ENCODE peak calls at places on chromosomes 7 and 10, in ten cellular contexts. Z, R, G, I, V, B, Q, Y, O and H are unnamed samples.

GRCh38 chr7:91940171-91940570 is 491 bp upstream of the AKAP9 start:
- DNase-seq in V (no peak), Y (peak; percentile 35), O (no peak), R (peak; percentile 22), I (no peak), G (peak; percentile 41), B (peak; percentile 18), Q (peak; percentile 31), Z (no peak), H (peak; percentile 38)

GRCh38 chr7:55075464-55075971 is 56.7 kb downstream of the EGFR start:
- DNase-seq in G (peak; percentile 77), Q (peak; percentile 48), Z (peak; percentile 86), O (no peak), B (no peak), Y (no peak), R (no peak), I (no peak), V (peak; percentile 53), H (no peak)

GRCh38 chr7:91352091-91352490 is 87.9 kb downstream of the FZD1 start:
- DNase-seq in Z (no peak), G (no peak), B (no peak), Q (no peak), R (no peak), Y (peak; percentile 82), O (no peak), I (no peak), V (no peak), H (no peak)

GRCh38 chr10:127236266-127236665 is 39.9 kb upstream of the INSYN2A start:
- DNase-seq in V (no peak), B (no peak), Q (no peak), Y (no peak), O (no peak), Z (no peak), R (no peak), G (no peak), I (no peak), H (no peak)

GRCh38 chr7:30660331-30661255 is 21.7 kb downstream of the CRHR2 start:
- DNase-seq in O (peak; percentile 60), Q (no peak), Y (no peak), G (no peak), V (no peak), B (no peak), I (no peak), Z (peak; percentile 54), R (no peak), H (no peak)

GRCh38 chr7:108735814-108736213 is 166.1 kb downstream of the DNAJB9 start:
- DNase-seq in Q (no peak), I (no peak), Y (no peak), G (no peak), O (no peak), Z (no peak), R (no peak), B (no peak), V (no peak), H (no peak)

GRCh38 chr10:110529596-110530011 is 31.9 kb downstream of the DUSP5 start:
- DNase-seq in G (no peak), I (no peak), V (no peak), R (no peak), O (no peak), Q (no peak), B (no peak), Z (no peak), Y (no peak), H (peak; percentile 46)

GRCh38 chr7:45457591-45457990 is 116.6 kb upstream of the ADCY1 start:
- DNase-seq in I (no peak), V (no peak), Q (no peak), O (no peak), R (no peak), B (no peak), G (no peak), Y (no peak), Z (no peak), H (no peak)

GRCh38 chr7:114466911-114467310 is 52.3 kb downstream of the FOXP2 start:
- DNase-seq in Z (no peak), B (no peak), G (no peak), Y (no peak), Q (no peak), R (no peak), V (no peak), I (no peak), O (no peak), H (no peak)

GRCh38 chr7:121328508-121329459 is at the start of gene WNT16:
- DNase-seq in B (peak; percentile 31), Z (no peak), G (no peak), Q (peak; percentile 26), R (no peak), V (no peak), Y (no peak), O (peak; percentile 85), I (no peak), H (peak; percentile 91)

GRCh38 chr7:71303566-71303965 is 171.6 kb downstream of the GALNT17 start:
- DNase-seq in G (no peak), I (no peak), O (no peak), R (no peak), V (no peak), B (no peak), Q (no peak), Z (no peak), Y (no peak), H (no peak)

GRCh38 chr10:58064714-58065528 is 202.8 kb downstream of the IPMK start:
- DNase-seq in G (no peak), V (no peak), R (peak; percentile 62), B (peak; percentile 61), I (no peak), Q (no peak), Z (no peak), O (no peak), Y (peak; percentile 18), H (peak; percentile 25)

GRCh38 chr10:5977471-5978370 is at the start of gene IL15RA:
- DNase-seq in V (peak; percentile 73), I (peak; percentile 92), Z (peak; percentile 85), G (peak; percentile 63), O (peak; percentile 97), B (peak; percentile 41), Y (no peak), Q (peak; percentile 83), R (peak; percentile 25), H (peak; percentile 87)

GRCh38 chr10:77524300-77524711 is 113.3 kb downstream of the KCNMA1 start:
- DNase-seq in R (peak; percentile 73), V (no peak), O (no peak), B (no peak), Z (no peak), Q (no peak), I (no peak), Y (no peak), G (no peak), H (no peak)

GRCh38 chr10:99843310-99843709 is 60.9 kb downstream of the ABCC2 start:
- DNase-seq in O (no peak), B (no peak), Z (no peak), I (peak; percentile 37), R (no peak), Y (no peak), Q (no peak), V (no peak), G (no peak), H (no peak)

GRCh38 chr10:93072225-93072712 is 1.4 kb upstream of the CYP26A1 start:
- DNase-seq in Y (no peak), Q (no peak), V (no peak), Z (no peak), R (no peak), G (no peak), B (no peak), I (no peak), O (no peak), H (peak; percentile 69)
- H3K27me3 ChIP-seq in Y (peaks cover 89% of the 10 kb centered on the region), Q (peaks cover 83% of the 10 kb centered on the region), V (peaks cover 98% of the 10 kb centered on the region), Z (peaks cover 43% of the 10 kb centered on the region), R (peaks cover 84% of the 10 kb centered on the region), G (peaks cover 83% of the 10 kb centered on the region), B (peaks cover 92% of the 10 kb centered on the region), I (peaks cover 10% of the 10 kb centered on the region), O (peaks cover 100% of the 10 kb centered on the region), H (peaks cover 93% of the 10 kb centered on the region)

GRCh38 chr10:996031-996430 is 7.8 kb downstream of the GTPBP4 start:
- DNase-seq in I (no peak), R (no peak), G (no peak), B (no peak), Z (no peak), Y (no peak), V (no peak), Q (no peak), O (no peak), H (no peak)
- H3K4me3 ChIP-seq in I (no peak overlapping the region), R (no peak overlapping the region), G (no peak overlapping the region), B (no peak overlapping the region), Z (no peak overlapping the region), Y (no peak overlapping the region), V (no peak overlapping the region), Q (no peak overlapping the region), O (no peak overlapping the region), H (no peak overlapping the region)

GRCh38 chr7:5345171-5345570 is 62.4 kb downstream of the SLC29A4 start:
- DNase-seq in Z (no peak), G (no peak), V (no peak), I (no peak), Q (no peak), Y (no peak), R (no peak), O (no peak), B (no peak), H (no peak)

GRCh38 chr7:5343893-5344292 is 61.1 kb downstream of the SLC29A4 start:
- DNase-seq in R (no peak), Z (no peak), O (no peak), V (no peak), I (no peak), G (no peak), B (no peak), Y (no peak), Q (no peak), H (no peak)

GRCh38 chr7:5348134-5349004 is 65.6 kb downstream of the SLC29A4 start:
- DNase-seq in R (no peak), G (no peak), Z (no peak), V (no peak), I (no peak), Y (no peak), B (no peak), O (no peak), Q (no peak), H (peak; percentile 82)

GRCh38 chr7:5345671-5346070 is 62.9 kb downstream of the SLC29A4 start:
- DNase-seq in B (no peak), Z (no peak), Y (no peak), V (no peak), R (no peak), O (no peak), G (no peak), Q (no peak), I (no peak), H (peak; percentile 41)

DNA sequence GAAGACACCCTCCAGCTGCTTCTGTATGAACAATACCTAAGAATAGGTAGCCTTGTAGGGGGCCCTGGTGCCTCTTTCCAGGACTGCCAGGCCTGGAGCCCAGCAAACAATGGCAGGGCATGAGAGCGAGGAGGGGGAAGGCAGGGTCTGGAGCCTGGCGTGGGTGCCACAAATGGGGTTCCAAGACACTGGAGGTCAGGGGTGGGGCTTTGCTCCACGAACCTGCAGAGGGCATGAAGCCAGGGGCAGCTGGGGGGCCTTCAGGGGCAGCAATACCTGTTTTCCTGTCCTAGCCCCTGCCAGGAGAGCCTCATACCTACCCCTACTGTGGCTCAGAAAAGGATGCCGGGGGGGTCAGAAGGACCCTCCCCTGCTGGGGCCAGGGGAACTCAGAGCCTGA is 61.6 kb downstream of the SLC29A4 start:
- DNase-seq in Z (no peak), Y (no peak), B (no peak), R (no peak), O (no peak), Q (no peak), V (no peak), G (no peak), I (no peak), H (no peak)
- H3K36me3 ChIP-seq in Z (peaks cover 64% of the 10 kb centered on the region), Y (peaks cover 21% of the 10 kb centered on the region), B (peaks cover 27% of the 10 kb centered on the region), R (peaks cover 40% of the 10 kb centered on the region), O (peaks cover 78% of the 10 kb centered on the region), Q (peaks cover 76% of the 10 kb centered on the region), V (peaks cover 91% of the 10 kb centered on the region), G (peaks cover 67% of the 10 kb centered on the region), I (peaks cover 92% of the 10 kb centered on the region), H (no peaks in the 10 kb centered on the region)

GRCh38 chr10:93837783-93838677 is 55.7 kb upstream of the SLC35G1 start:
- DNase-seq in V (no peak), O (no peak), I (no peak), B (no peak), R (no peak), Z (no peak), G (peak; percentile 28), Y (no peak), Q (no peak), H (no peak)
- H3K27me3 ChIP-seq in V (no peaks in the 10 kb centered on the region), O (no peaks in the 10 kb centered on the region), I (no peaks in the 10 kb centered on the region), B (peaks cover 7% of the 10 kb centered on the region), R (no peaks in the 10 kb centered on the region), Z (no peaks in the 10 kb centered on the region), G (no peaks in the 10 kb centered on the region), Y (no peaks in the 10 kb centered on the region), Q (no peaks in the 10 kb centered on the region), H (peaks cover 73% of the 10 kb centered on the region)